ENCODE peak calls at places on chromosomes 12 and 14, in six cellular contexts. F is SK-N-SH, N is K562, E is GM23338, U is HepG2, O is GM12878. V is an unnamed sample.

GRCh38 chr12:1830981-1831930 is 10.9 kb downstream of the LRTM2 start:
- DNase-seq in N (peak), O (no peak), F (peak), U (peak), E (peak), V (no peak)

GRCh38 chr12:82099216-82099615 is 259.0 kb downstream of the CCDC59 start:
- DNase-seq in N (no peak), U (no peak), F (no peak), O (no peak), E (no peak), V (no peak)

GRCh38 chr12:41486718-41487117 is 298.6 kb downstream of the PDZRN4 start:
- DNase-seq in E (peak), N (no peak), U (no peak), F (no peak), O (no peak), V (no peak)

GRCh38 chr12:122001379-122002209 is 20.1 kb upstream of the BCL7A start:
- DNase-seq in N (no peak), U (no peak), O (no peak), E (peak), F (no peak), V (no peak)

GRCh38 chr14:95156153-95156764 is 1.1 kb downstream of the DICER1 start:
- DNase-seq in O (no peak), E (no peak), U (no peak), F (no peak), N (peak), V (no peak)

GRCh38 chr14:52318057-52318456 is 3.9 kb downstream of the PTGER2 start:
- DNase-seq in U (no peak), E (no peak), F (no peak), O (no peak), N (no peak), V (no peak)

GRCh38 chr12:43882578-43883178 is 46.8 kb downstream of the TMEM117 start:
- DNase-seq in N (peak), E (peak), U (peak), O (peak), F (peak), V (peak)

GRCh38 chr14:95547626-95548327 is 12.9 kb downstream of the GLRX5 start:
- DNase-seq in E (peak), U (peak), F (no peak), O (no peak), N (no peak), V (no peak)

GRCh38 chr12:57763881-57764661 is 2.8 kb downstream of the CYP27B1 start:
- DNase-seq in U (no peak), N (no peak), F (no peak), E (no peak), O (no peak), V (no peak)

GRCh38 chr12:77122661-77123060 is 57.3 kb upstream of the E2F7 start:
- DNase-seq in U (no peak), O (no peak), N (no peak), F (no peak), E (no peak), V (no peak)

GRCh38 chr14:68306934-68307758 is 485.7 kb downstream of the ZFP36L1 start:
- DNase-seq in O (no peak), F (no peak), E (no peak), U (peak), N (no peak), V (no peak)

GRCh38 chr12:40697566-40698257 is 5.5 kb downstream of the CNTN1 start:
- DNase-seq in F (peak), E (no peak), U (no peak), O (no peak), N (no peak), V (no peak)

GRCh38 chr12:113485330-113485729 is 13.7 kb upstream of the LHX5 start:
- DNase-seq in E (peak), F (no peak), O (no peak), N (no peak), U (no peak), V (no peak)

GRCh38 chr12:109461049-109461845 is 15.9 kb downstream of the KCTD10 start:
- DNase-seq in U (peak), E (no peak), O (no peak), N (peak), F (no peak), V (no peak)

GRCh38 chr14:74437654-74438053 is 11.6 kb upstream of the SYNDIG1L start:
- DNase-seq in U (no peak), N (no peak), E (peak), F (no peak), O (no peak), V (no peak)

GRCh38 chr12:22494319-22494718 is 50.0 kb downstream of the C2CD5 start:
- DNase-seq in U (no peak), O (no peak), N (no peak), E (no peak), F (no peak), V (no peak)

GRCh38 chr12:100576311-100577036 is 3.0 kb downstream of the GAS2L3 start:
- DNase-seq in U (no peak), O (no peak), F (no peak), N (peak), E (no peak), V (peak)

GRCh38 chr14:65290830-65291229 is 121.7 kb upstream of the FUT8 start:
- DNase-seq in O (no peak), F (no peak), U (peak), E (no peak), N (no peak), V (no peak)

GRCh38 chr12:3114671-3115070 is 37.5 kb downstream of the TSPAN9 start:
- DNase-seq in F (no peak), O (no peak), U (no peak), E (no peak), N (no peak), V (no peak)

GRCh38 chr12:11981174-11981733 is 89.5 kb upstream of the BCL2L14 start:
- DNase-seq in U (no peak), N (no peak), E (no peak), O (peak), F (no peak), V (no peak)

GRCh38 chr12:29113101-29113500 is 36.0 kb upstream of the FAR2 start:
- DNase-seq in E (no peak), N (no peak), F (no peak), O (no peak), U (no peak), V (no peak)

GRCh38 chr12:31897791-31898503 is 61.3 kb upstream of the RESF1 start:
- DNase-seq in N (peak), O (no peak), U (no peak), F (peak), E (peak), V (no peak)

GRCh38 chr14:20428802-20429201 is 7.2 kb downstream of the KLHL33 start:
- DNase-seq in E (no peak), N (no peak), O (no peak), F (no peak), U (no peak), V (no peak)

GRCh38 chr14:94888108-94888507 is 118.2 kb upstream of the GSC start:
- DNase-seq in N (no peak), U (no peak), F (no peak), O (no peak), E (no peak), V (no peak)

GRCh38 chr12:6956332-6956727 is 5.2 kb downstream of the PTPN6 start:
- DNase-seq in O (no peak), N (no peak), U (no peak), E (no peak), F (peak), V (no peak)

GRCh38 chr14:61254803-61255526 is 26.2 kb downstream of the TMEM30B start:
- DNase-seq in U (no peak), N (no peak), O (no peak), F (no peak), E (peak), V (no peak)

GRCh38 chr12:27869567-27869966 is 89.5 kb upstream of the MANSC4 start:
- DNase-seq in O (no peak), N (peak), U (no peak), F (no peak), E (peak), V (no peak)

GRCh38 chr12:64608901-64609542 is 1.3 kb upstream of the RASSF3 start:
- DNase-seq in U (peak), F (peak), N (peak), O (peak), E (peak), V (peak)

GRCh38 chr14:21191809-21192446 is 36.1 kb upstream of the OR5AU1 start:
- DNase-seq in F (peak), O (no peak), E (peak), U (peak), N (peak), V (no peak)

GRCh38 chr12:91216871-91217270 is 34.3 kb upstream of the DCN start:
- DNase-seq in U (no peak), F (no peak), O (no peak), E (no peak), N (no peak), V (no peak)

GRCh38 chr12:98238513-98238912 is 276.9 kb upstream of the TMPO start:
- DNase-seq in F (no peak), N (no peak), E (no peak), O (no peak), U (no peak), V (no peak)

GRCh38 chr12:38720661-38721060 is 184.7 kb downstream of the CPNE8 start:
- DNase-seq in F (no peak), N (no peak), E (no peak), U (no peak), O (no peak), V (no peak)
- TF ChIP-seq REST in F (no peak), N (no peak), E (no peak), U (no peak), O (no peak), V (no peak)

GRCh38 chr14:69994002-69994401 is 114.8 kb downstream of the SMOC1 start:
- DNase-seq in E (no peak), F (no peak), N (no peak), O (no peak), U (no peak), V (no peak)

GRCh38 chr14:70000601-70001000 is 121.4 kb downstream of the SMOC1 start:
- DNase-seq in U (no peak), E (no peak), N (no peak), O (no peak), F (no peak), V (no peak)

GRCh38 chr14:69996197-69996596 is 117.0 kb downstream of the SMOC1 start:
- DNase-seq in E (no peak), F (no peak), U (no peak), N (no peak), O (no peak), V (no peak)

GRCh38 chr14:69999246-69999645 is 120.0 kb downstream of the SMOC1 start:
- DNase-seq in F (no peak), E (no peak), U (no peak), N (no peak), O (no peak), V (no peak)

DNA sequence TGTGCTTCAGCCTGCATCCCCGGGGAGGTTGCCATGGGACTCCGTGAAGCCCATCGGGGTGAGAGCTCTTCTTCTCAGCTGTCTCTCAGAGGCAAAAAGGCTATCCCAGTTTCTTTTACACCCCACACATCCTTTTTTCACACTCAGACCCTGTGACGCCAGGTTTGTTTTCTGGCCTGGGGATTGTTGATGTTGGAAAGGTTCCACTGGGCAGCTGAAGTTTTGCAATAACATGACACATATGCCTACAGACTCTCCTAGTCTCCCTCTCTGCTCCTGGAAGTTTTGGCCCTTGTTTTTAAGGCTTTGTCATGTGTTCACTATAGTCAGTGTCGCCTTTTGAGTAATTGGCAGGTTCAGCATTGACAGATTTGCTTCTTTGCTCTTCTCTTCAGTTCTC is 118.6 kb downstream of the SMOC1 start:
- DNase-seq in O (no peak), N (no peak), F (no peak), U (peak), E (no peak), V (no peak)
- TF ChIP-seq POLR2AphosphoS5 in O (no peak), N (no peak), F (no peak), U (no peak), E (no peak), V (no peak)

GRCh38 chr14:92353447-92353846 is 30.5 kb downstream of the SLC24A4 start:
- DNase-seq in N (no peak), E (no peak), F (no peak), O (no peak), U (no peak), V (no peak)
- H3K27ac ChIP-seq in N (no peak), E (no peak), F (no peak), O (no peak), U (no peak), V (no peak)

GRCh38 chr14:104227806-104228205 is 89.4 kb downstream of the KIF26A start:
- DNase-seq in N (no peak), F (no peak), O (no peak), E (no peak), U (no peak), V (no peak)
- TF ChIP-seq REST in N (no peak), F (no peak), O (no peak), E (no peak), U (no peak), V (no peak)

GRCh38 chr14:99604766-99605298 is 825 bp upstream of the CCDC85C start:
- DNase-seq in N (peak), O (no peak), E (peak), U (no peak), F (peak), V (no peak)
- TF ChIP-seq POLR2AphosphoS5 in N (no peak), O (no peak), E (peak), U (no peak), F (no peak), V (no peak)

DNA sequence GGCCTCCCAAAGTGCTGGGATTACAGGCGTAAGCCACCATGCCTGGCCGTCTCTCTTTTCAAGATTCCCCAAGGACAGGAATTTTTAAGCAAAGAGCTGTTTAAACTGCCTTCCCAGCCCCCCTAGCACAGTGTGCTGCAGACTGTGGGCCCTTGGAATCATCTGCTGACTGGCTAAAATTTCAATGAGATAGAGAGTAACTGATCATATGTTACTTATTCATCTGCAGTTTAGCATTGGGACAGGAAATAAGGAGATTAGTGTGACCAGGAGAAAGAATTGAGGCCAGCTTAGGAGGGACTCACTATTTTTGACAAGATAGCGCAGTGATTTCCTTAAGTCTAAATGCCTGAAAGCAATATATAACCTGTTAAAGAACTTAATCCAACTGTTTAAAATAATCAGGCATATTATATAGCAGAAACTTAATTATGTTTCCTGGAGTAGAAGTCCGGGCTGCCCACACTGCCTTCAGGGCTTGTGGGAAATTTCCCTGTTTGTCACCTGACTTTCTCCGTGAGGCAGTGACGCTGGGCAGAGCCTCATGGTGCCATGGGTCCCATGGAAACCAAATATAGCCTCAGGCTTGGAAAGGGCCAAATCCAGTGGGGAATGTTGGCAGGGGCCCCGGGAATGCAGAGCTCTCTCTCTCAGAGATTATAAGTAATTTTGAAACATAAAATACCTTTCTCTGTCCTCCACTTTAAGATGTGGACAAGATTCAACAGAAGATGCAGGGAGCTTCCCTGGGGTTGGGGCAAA is 22.8 kb upstream of the CEBPE start:
- DNase-seq in F (peak), O (no peak), E (no peak), U (no peak), N (no peak), V (no peak)
- H3K27ac ChIP-seq in F (no peak), O (no peak), E (peak), U (no peak), N (no peak), V (no peak)